ENCODE peak calls at places on chromosome 12, in nine cellular contexts. R is NCI-H510A treated with DMSO at 0.1 percent for 48 hours, J is COR-L47, C is Right ventricle myocardium superior, F is GM06990, Y is AG09309, U is ELF-1, N is NCI-H1417, D is OCI-LY7. A is an unnamed sample.

GRCh38 chr12:31323466-31324115 is 2.4 kb downstream of the SINHCAF start:
- DNase-seq in R (no peak), J (no peak), C (no peak), F (peak; percentile 80), Y (no peak), U (peak; percentile 82), N (peak; percentile 88), D (peak; percentile 64), A (peak; percentile 92)

GRCh38 chr12:47753021-47754001 is 5.4 kb downstream of the RAPGEF3 start:
- DNase-seq in R (no peak), J (no peak), C (peak; percentile 94), F (no peak), Y (no peak), U (peak; percentile 85), N (peak; percentile 28), D (no peak), A (peak; percentile 56)

GRCh38 chr12:131456301-131457027 is 254.4 kb upstream of the SFSWAP start:
- DNase-seq in R (no peak), J (no peak), C (no peak), F (no peak), Y (no peak), U (peak; percentile 41), N (no peak), D (no peak), A (no peak)

GRCh38 chr12:49296034-49296835 is 1.3 kb downstream of the PRPH start:
- DNase-seq in R (peak; percentile 52), J (peak; percentile 20), C (peak; percentile 59), F (peak; percentile 62), Y (no peak), U (peak; percentile 76), N (peak; percentile 85), D (peak; percentile 69), A (peak; percentile 87)

GRCh38 chr12:121494093-121494787 is 86.6 kb downstream of the KDM2B start:
- DNase-seq in R (peak; percentile 5), J (no peak), C (peak; percentile 60), F (no peak), Y (no peak), U (peak; percentile 72), N (peak; percentile 37), D (peak; percentile 55), A (peak; percentile 47)

GRCh38 chr12:15088115-15088514 is 115.3 kb downstream of the PDE6H start:
- DNase-seq in R (no peak), J (peak; percentile 19), C (no peak), F (no peak), Y (no peak), U (no peak), N (peak; percentile 51), D (no peak), A (no peak)

GRCh38 chr12:25438638-25439037 is 114.4 kb downstream of the LMNTD1 start:
- DNase-seq in R (no peak), J (no peak), C (no peak), F (no peak), Y (no peak), U (no peak), N (no peak), D (no peak), A (no peak)

GRCh38 chr12:29164477-29165163 is 15.5 kb downstream of the FAR2 start:
- DNase-seq in R (no peak), J (no peak), C (no peak), F (peak; percentile 22), Y (peak; percentile 41), U (no peak), N (no peak), D (peak; percentile 49), A (peak; percentile 97)

GRCh38 chr12:6273931-6274687 is 36.4 kb upstream of the PLEKHG6 start:
- DNase-seq in R (no peak), J (no peak), C (no peak), F (no peak), Y (no peak), U (peak; percentile 51), N (peak; percentile 36), D (no peak), A (peak; percentile 49)

GRCh38 chr12:116210762-116211161 is 66.7 kb downstream of the MED13L start:
- DNase-seq in R (no peak), J (no peak), C (no peak), F (no peak), Y (no peak), U (no peak), N (no peak), D (no peak), A (no peak)

GRCh38 chr12:108638141-108638823 is 4.6 kb upstream of the SELPLG start:
- DNase-seq in R (no peak), J (no peak), C (no peak), F (no peak), Y (no peak), U (peak; percentile 79), N (no peak), D (peak; percentile 77), A (no peak)

GRCh38 chr12:3544296-3544965 is 53.4 kb downstream of the PRMT8 start:
- DNase-seq in R (peak; percentile 64), J (no peak), C (no peak), F (no peak), Y (no peak), U (no peak), N (no peak), D (no peak), A (peak; percentile 98)

GRCh38 chr12:753401-754237 is 1.2 kb downstream of the WNK1 start:
- DNase-seq in R (no peak), J (no peak), C (peak; percentile 67), F (peak; percentile 72), Y (no peak), U (peak; percentile 61), N (peak; percentile 73), D (peak; percentile 57), A (peak; percentile 84)

GRCh38 chr12:127723236-127723635 is 543.7 kb upstream of the TMEM132C start:
- DNase-seq in R (no peak), J (no peak), C (no peak), F (no peak), Y (no peak), U (no peak), N (no peak), D (no peak), A (no peak)

GRCh38 chr12:101459642-101460346 is 15.3 kb upstream of the SPIC start:
- DNase-seq in R (peak; percentile 81), J (no peak), C (no peak), F (no peak), Y (no peak), U (peak; percentile 4), N (no peak), D (no peak), A (peak; percentile 93)

GRCh38 chr12:50579757-50580267 is 75.0 kb downstream of the DIP2B start:
- DNase-seq in R (no peak), J (no peak), C (no peak), F (peak; percentile 46), Y (no peak), U (no peak), N (no peak), D (peak; percentile 9), A (no peak)

GRCh38 chr12:60803147-60803546 is 1207.3 kb downstream of the SLC16A7 start:
- DNase-seq in R (no peak), J (no peak), C (no peak), F (no peak), Y (no peak), U (no peak), N (no peak), D (no peak), A (no peak)

GRCh38 chr12:132074216-132074615 is 69.9 kb downstream of the DDX51 start:
- DNase-seq in R (no peak), J (no peak), C (no peak), F (no peak), Y (no peak), U (peak; percentile 65), N (no peak), D (no peak), A (no peak)

GRCh38 chr12:666766-667308 is 3.6 kb upstream of the NINJ2 start:
- DNase-seq in R (no peak), J (no peak), C (no peak), F (peak; percentile 78), Y (no peak), U (no peak), N (no peak), D (no peak), A (peak; percentile 55)

GRCh38 chr12:72277415-72277814 is 5.2 kb downstream of the TRHDE start:
- DNase-seq in R (no peak), J (no peak), C (no peak), F (no peak), Y (no peak), U (no peak), N (peak; percentile 62), D (no peak), A (peak; percentile 62)

GRCh38 chr12:107478881-107479280 is 206.7 kb upstream of the PWP1 start:
- DNase-seq in R (no peak), J (no peak), C (no peak), F (no peak), Y (no peak), U (no peak), N (no peak), D (no peak), A (no peak)

GRCh38 chr12:130127909-130128763 is 34.1 kb upstream of the FZD10 start:
- DNase-seq in R (no peak), J (no peak), C (no peak), F (no peak), Y (no peak), U (no peak), N (no peak), D (no peak), A (no peak)

GRCh38 chr12:69509308-69509736 is 39.1 kb downstream of the FRS2 start:
- DNase-seq in R (no peak), J (no peak), C (no peak), F (no peak), Y (no peak), U (no peak), N (peak; percentile 68), D (no peak), A (no peak)

GRCh38 chr12:2017724-2018337 is 13.6 kb upstream of the DCP1B start:
- DNase-seq in R (no peak), J (peak; percentile 70), C (no peak), F (no peak), Y (no peak), U (peak; percentile 74), N (peak; percentile 91), D (no peak), A (no peak)

GRCh38 chr12:95277139-95277538 is 59.5 kb downstream of the VEZT start:
- DNase-seq in R (no peak), J (no peak), C (no peak), F (no peak), Y (peak; percentile 39), U (no peak), N (no peak), D (no peak), A (no peak)

GRCh38 chr12:88889326-88890110 is 309.2 kb upstream of the KITLG start:
- DNase-seq in R (no peak), J (no peak), C (no peak), F (no peak), Y (peak; percentile 35), U (no peak), N (no peak), D (no peak), A (no peak)

GRCh38 chr12:2691001-2691339 is 103.8 kb upstream of the FKBP4 start:
- DNase-seq in R (peak; percentile 74), J (no peak), C (no peak), F (peak; percentile 26), Y (no peak), U (peak; percentile 69), N (peak; percentile 40), D (no peak), A (peak; percentile 47)